ENCODE peak calls at places on chromosomes 13 and 19, in eight cellular contexts. N, G, L, M, V, S, A and Z are unnamed samples.

GRCh38 chr13:29594710-29595379 is 643 bp downstream of the SLC7A1 start:
- DNase-seq in N (peak), G (no peak), L (peak), M (peak), V (peak), S (peak), A (peak), Z (peak)

GRCh38 chr13:41791056-41791455 is 169.9 kb downstream of the VWA8 start:
- DNase-seq in N (no peak), G (no peak), L (no peak), M (no peak), V (no peak), S (no peak), A (peak), Z (no peak)

GRCh38 chr19:37977992-37978391 is 71.0 kb downstream of the SIPA1L3 start:
- DNase-seq in N (no peak), G (peak), L (no peak), M (peak), V (no peak), S (peak), A (peak), Z (peak)

GRCh38 chr19:28553005-28553404 is 659.9 kb downstream of the UQCRFS1 start:
- DNase-seq in N (no peak), G (no peak), L (no peak), M (no peak), V (no peak), S (no peak), A (no peak), Z (no peak)

GRCh38 chr19:2722541-2723344 is 1.6 kb upstream of the DIRAS1 start:
- DNase-seq in N (no peak), G (no peak), L (no peak), M (peak), V (no peak), S (peak), A (peak), Z (peak)

GRCh38 chr19:29526730-29527499 is 1.1 kb downstream of the VSTM2B start:
- DNase-seq in N (no peak), G (no peak), L (no peak), M (no peak), V (peak), S (no peak), A (peak), Z (no peak)

GRCh38 chr19:48170817-48171347 is 402 bp downstream of the ZSWIM9 start:
- DNase-seq in N (no peak), G (no peak), L (no peak), M (no peak), V (no peak), S (no peak), A (no peak), Z (no peak)

GRCh38 chr13:19597523-19597922 is 35.9 kb upstream of the MPHOSPH8 start:
- DNase-seq in N (no peak), G (no peak), L (no peak), M (peak), V (no peak), S (no peak), A (no peak), Z (no peak)

GRCh38 chr19:50896591-50897190 is 14.5 kb downstream of the KLK4 start:
- DNase-seq in N (peak), G (peak), L (no peak), M (peak), V (peak), S (no peak), A (no peak), Z (peak)

GRCh38 chr19:45994989-45995714 is at the start of gene CCDC61:
- DNase-seq in N (peak), G (peak), L (peak), M (peak), V (peak), S (peak), A (peak), Z (peak)

GRCh38 chr19:10069046-10069445 is 17.1 kb upstream of the SHFL start:
- DNase-seq in N (no peak), G (no peak), L (no peak), M (no peak), V (no peak), S (peak), A (no peak), Z (peak)

GRCh38 chr13:112844411-112844810 is 124.6 kb upstream of the MCF2L start:
- DNase-seq in N (no peak), G (no peak), L (no peak), M (no peak), V (no peak), S (no peak), A (no peak), Z (no peak)

GRCh38 chr19:29671393-29672076 is 6.3 kb downstream of the PLEKHF1 start:
- DNase-seq in N (peak), G (no peak), L (peak), M (no peak), V (peak), S (peak), A (peak), Z (peak)